ENCODE peak calls at places on chromosomes 2 and 18, in five cellular contexts. One of them, this sample, is unnamed.

GRCh38 chr2:37809525-37809924 is 115.6 kb upstream of the RMDN2 start:
- DNase-seq in mammary epithelial cell: peak
- DNase-seq in endothelial cell: peak
- DNase-seq in upper lobe of right lung: no peak
- DNase-seq in mesothelial cell of epicardium: no peak
- DNase-seq in this sample: no peak

GRCh38 chr2:127365211-127365643 is 22.5 kb downstream of the MAP3K2 start:
- DNase-seq in mammary epithelial cell: no peak
- DNase-seq in endothelial cell: no peak
- DNase-seq in mesothelial cell of epicardium: no peak
- DNase-seq in upper lobe of right lung: no peak
- DNase-seq in this sample: no peak

GRCh38 chr2:220935789-220936321 is 636.2 kb downstream of the EPHA4 start:
- DNase-seq in mesothelial cell of epicardium: no peak
- DNase-seq in endothelial cell: no peak
- DNase-seq in upper lobe of right lung: no peak
- DNase-seq in mammary epithelial cell: no peak
- DNase-seq in this sample: no peak

GRCh38 chr2:15069149-15069548 is 436.6 kb downstream of the LRATD1 start:
- DNase-seq in endothelial cell: no peak
- DNase-seq in mammary epithelial cell: no peak
- DNase-seq in mesothelial cell of epicardium: no peak
- DNase-seq in upper lobe of right lung: no peak
- DNase-seq in this sample: no peak

GRCh38 chr2:84914334-84914733 is 8.9 kb downstream of the TMSB10 start:
- DNase-seq in mesothelial cell of epicardium: no peak
- DNase-seq in mammary epithelial cell: no peak
- DNase-seq in endothelial cell: no peak
- DNase-seq in upper lobe of right lung: no peak
- DNase-seq in this sample: no peak

GRCh38 chr2:57105694-57106093 is 921.9 kb downstream of the CCDC85A start:
- DNase-seq in upper lobe of right lung: no peak
- DNase-seq in mesothelial cell of epicardium: no peak
- DNase-seq in mammary epithelial cell: no peak
- DNase-seq in endothelial cell: no peak
- DNase-seq in this sample: no peak

GRCh38 chr2:28835787-28836186 is 25.2 kb downstream of the SPDYA start:
- DNase-seq in upper lobe of right lung: no peak
- DNase-seq in mesothelial cell of epicardium: no peak
- DNase-seq in mammary epithelial cell: no peak
- DNase-seq in endothelial cell: no peak
- DNase-seq in this sample: no peak

GRCh38 chr2:55133467-55134315 is 83.4 kb upstream of the RTN4 start:
- DNase-seq in mammary epithelial cell: peak
- DNase-seq in mesothelial cell of epicardium: no peak
- DNase-seq in endothelial cell: no peak
- DNase-seq in upper lobe of right lung: no peak
- DNase-seq in this sample: peak

GRCh38 chr2:231531408-231532188 is 1.4 kb upstream of the NMUR1 start:
- DNase-seq in endothelial cell: no peak
- DNase-seq in mammary epithelial cell: no peak
- DNase-seq in mesothelial cell of epicardium: no peak
- DNase-seq in upper lobe of right lung: peak
- DNase-seq in this sample: no peak

GRCh38 chr2:26462100-26462499 is 15.8 kb downstream of the OTOF start:
- DNase-seq in mammary epithelial cell: no peak
- DNase-seq in mesothelial cell of epicardium: no peak
- DNase-seq in endothelial cell: no peak
- DNase-seq in upper lobe of right lung: no peak
- DNase-seq in this sample: no peak

GRCh38 chr18:13513015-13513414 is 213.3 kb downstream of the FAM210A start:
- DNase-seq in mammary epithelial cell: no peak
- DNase-seq in upper lobe of right lung: no peak
- DNase-seq in endothelial cell: no peak
- DNase-seq in mesothelial cell of epicardium: no peak
- DNase-seq in this sample: no peak

GRCh38 chr2:46506131-46506706 is 26.9 kb downstream of the TMEM247 start:
- DNase-seq in endothelial cell: no peak
- DNase-seq in mammary epithelial cell: no peak
- DNase-seq in upper lobe of right lung: no peak
- DNase-seq in mesothelial cell of epicardium: peak
- DNase-seq in this sample: no peak

GRCh38 chr2:148968776-148969175 is 69.7 kb upstream of the LYPD6B start:
- DNase-seq in endothelial cell: no peak
- DNase-seq in mammary epithelial cell: no peak
- DNase-seq in upper lobe of right lung: no peak
- DNase-seq in mesothelial cell of epicardium: no peak
- DNase-seq in this sample: no peak

GRCh38 chr2:17626986-17627385 is 86.5 kb downstream of the VSNL1 start:
- DNase-seq in endothelial cell: no peak
- DNase-seq in upper lobe of right lung: no peak
- DNase-seq in mesothelial cell of epicardium: no peak
- DNase-seq in mammary epithelial cell: no peak
- DNase-seq in this sample: no peak

GRCh38 chr2:71466301-71467179 is 13.2 kb downstream of the DYSF start:
- DNase-seq in mammary epithelial cell: peak
- DNase-seq in endothelial cell: peak
- DNase-seq in upper lobe of right lung: peak
- DNase-seq in mesothelial cell of epicardium: peak
- DNase-seq in this sample: peak

GRCh38 chr2:158815166-158815565 is 20.0 kb downstream of the DAPL1 start:
- DNase-seq in mesothelial cell of epicardium: no peak
- DNase-seq in endothelial cell: no peak
- DNase-seq in upper lobe of right lung: no peak
- DNase-seq in mammary epithelial cell: no peak
- DNase-seq in this sample: no peak

GRCh38 chr2:9174771-9175441 is 31.7 kb upstream of the ASAP2 start:
- DNase-seq in mammary epithelial cell: peak
- DNase-seq in endothelial cell: no peak
- DNase-seq in mesothelial cell of epicardium: no peak
- DNase-seq in upper lobe of right lung: no peak
- DNase-seq in this sample: no peak

GRCh38 chr2:200324362-200324761 is 17.9 kb downstream of the SPATS2L start:
- DNase-seq in mesothelial cell of epicardium: no peak
- DNase-seq in upper lobe of right lung: no peak
- DNase-seq in mammary epithelial cell: no peak
- DNase-seq in endothelial cell: no peak
- DNase-seq in this sample: no peak

GRCh38 chr18:34978953-34979608 is 62.1 kb upstream of the MAPRE2 start:
- DNase-seq in mesothelial cell of epicardium: peak
- DNase-seq in mammary epithelial cell: peak
- DNase-seq in endothelial cell: peak
- DNase-seq in upper lobe of right lung: peak
- DNase-seq in this sample: peak

GRCh38 chr18:76656925-76657324 is 161.9 kb upstream of the ZNF516 start:
- DNase-seq in upper lobe of right lung: no peak
- DNase-seq in mammary epithelial cell: no peak
- DNase-seq in mesothelial cell of epicardium: no peak
- DNase-seq in endothelial cell: no peak
- DNase-seq in this sample: no peak

GRCh38 chr2:227106845-227107759 is 56.9 kb downstream of the COL4A4 start:
- DNase-seq in upper lobe of right lung: no peak
- DNase-seq in mesothelial cell of epicardium: peak
- DNase-seq in endothelial cell: peak
- DNase-seq in mammary epithelial cell: peak
- DNase-seq in this sample: peak
- TF ChIP-seq CTCF in upper lobe of right lung: peak
- TF ChIP-seq CTCF in mesothelial cell of epicardium: no peak
- TF ChIP-seq CTCF in endothelial cell: peak
- TF ChIP-seq CTCF in mammary epithelial cell: peak
- TF ChIP-seq CTCF in this sample: peak

GRCh38 chr2:80573167-80573566 is 268.6 kb upstream of the LRRTM1 start:
- DNase-seq in mesothelial cell of epicardium: no peak
- DNase-seq in endothelial cell: no peak
- DNase-seq in upper lobe of right lung: no peak
- DNase-seq in mammary epithelial cell: no peak
- DNase-seq in this sample: no peak
- TF ChIP-seq CTCF in mesothelial cell of epicardium: no peak
- TF ChIP-seq CTCF in endothelial cell: no peak
- TF ChIP-seq CTCF in upper lobe of right lung: no peak
- TF ChIP-seq CTCF in mammary epithelial cell: no peak
- TF ChIP-seq CTCF in this sample: no peak

GRCh38 chr18:49335677-49336076 is 124.8 kb downstream of the DYM start:
- DNase-seq in endothelial cell: peak
- DNase-seq in mammary epithelial cell: no peak
- DNase-seq in upper lobe of right lung: no peak
- DNase-seq in mesothelial cell of epicardium: no peak
- DNase-seq in this sample: no peak
- TF ChIP-seq CTCF in endothelial cell: peak
- TF ChIP-seq CTCF in mammary epithelial cell: no peak
- TF ChIP-seq CTCF in upper lobe of right lung: no peak
- TF ChIP-seq CTCF in mesothelial cell of epicardium: no peak
- TF ChIP-seq CTCF in this sample: no peak

DNA sequence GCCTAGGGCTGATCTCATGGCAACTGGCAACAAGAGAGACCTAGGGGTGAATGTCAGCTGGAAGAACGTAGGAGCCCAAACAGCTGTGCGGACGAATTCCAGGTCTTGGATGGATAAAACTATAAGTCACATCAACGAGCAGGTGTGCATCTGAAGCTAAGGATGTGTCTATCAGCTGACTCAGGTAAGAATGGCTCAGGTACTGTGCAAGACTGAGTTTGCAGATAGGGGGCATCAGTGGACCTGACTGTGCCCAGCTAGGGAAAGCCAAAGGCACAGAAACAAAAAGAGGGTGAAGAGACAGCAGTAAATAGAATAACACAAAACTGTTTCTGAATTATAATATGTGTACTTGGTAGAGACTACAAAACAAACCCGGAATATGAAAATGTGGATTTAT is 357.3 kb downstream of the ZEB2 start:
- DNase-seq in upper lobe of right lung: no peak
- DNase-seq in mammary epithelial cell: peak
- DNase-seq in mesothelial cell of epicardium: no peak
- DNase-seq in endothelial cell: peak
- DNase-seq in this sample: peak
- TF ChIP-seq CTCF in upper lobe of right lung: peak
- TF ChIP-seq CTCF in mammary epithelial cell: peak
- TF ChIP-seq CTCF in mesothelial cell of epicardium: no peak
- TF ChIP-seq CTCF in endothelial cell: peak
- TF ChIP-seq CTCF in this sample: peak

DNA sequence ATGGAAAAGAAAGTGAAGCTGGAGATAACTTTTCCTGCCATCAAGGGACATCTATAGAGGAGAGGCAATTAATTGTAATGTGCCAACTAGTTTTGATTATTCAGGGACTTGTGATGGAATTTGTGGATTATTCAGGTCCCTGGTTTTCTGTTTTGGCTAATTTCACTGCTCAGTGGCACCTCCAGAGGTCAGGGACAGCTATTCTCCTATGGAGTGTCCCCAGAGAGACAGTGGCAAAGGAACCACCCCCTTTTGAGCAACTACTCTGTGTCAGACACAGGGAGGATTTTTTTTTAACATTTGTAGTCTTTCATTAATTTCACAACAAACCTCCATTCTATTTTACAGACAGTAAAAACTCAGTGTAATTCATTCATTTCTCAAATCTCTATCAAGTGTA is 206.0 kb upstream of the SPRED2 start:
- DNase-seq in upper lobe of right lung: no peak
- DNase-seq in endothelial cell: no peak
- DNase-seq in mammary epithelial cell: no peak
- DNase-seq in mesothelial cell of epicardium: no peak
- DNase-seq in this sample: no peak
- TF ChIP-seq CTCF in upper lobe of right lung: no peak
- TF ChIP-seq CTCF in endothelial cell: peak
- TF ChIP-seq CTCF in mammary epithelial cell: peak
- TF ChIP-seq CTCF in mesothelial cell of epicardium: no peak
- TF ChIP-seq CTCF in this sample: no peak

GRCh38 chr2:100015849-100016248 is 126.5 kb downstream of the AFF3 start:
- DNase-seq in mammary epithelial cell: no peak
- DNase-seq in upper lobe of right lung: no peak
- DNase-seq in mesothelial cell of epicardium: no peak
- DNase-seq in endothelial cell: no peak
- DNase-seq in this sample: no peak

GRCh38 chr2:100011272-100011711 is 131.1 kb downstream of the AFF3 start:
- DNase-seq in mammary epithelial cell: no peak
- DNase-seq in endothelial cell: no peak
- DNase-seq in mesothelial cell of epicardium: no peak
- DNase-seq in upper lobe of right lung: no peak
- DNase-seq in this sample: no peak

GRCh38 chr2:100012575-100012974 is 129.8 kb downstream of the AFF3 start:
- DNase-seq in mammary epithelial cell: no peak
- DNase-seq in endothelial cell: no peak
- DNase-seq in mesothelial cell of epicardium: no peak
- DNase-seq in upper lobe of right lung: no peak
- DNase-seq in this sample: no peak

GRCh38 chr2:100016756-100017155 is 125.6 kb downstream of the AFF3 start:
- DNase-seq in mammary epithelial cell: no peak
- DNase-seq in endothelial cell: no peak
- DNase-seq in upper lobe of right lung: no peak
- DNase-seq in mesothelial cell of epicardium: no peak
- DNase-seq in this sample: no peak

DNA sequence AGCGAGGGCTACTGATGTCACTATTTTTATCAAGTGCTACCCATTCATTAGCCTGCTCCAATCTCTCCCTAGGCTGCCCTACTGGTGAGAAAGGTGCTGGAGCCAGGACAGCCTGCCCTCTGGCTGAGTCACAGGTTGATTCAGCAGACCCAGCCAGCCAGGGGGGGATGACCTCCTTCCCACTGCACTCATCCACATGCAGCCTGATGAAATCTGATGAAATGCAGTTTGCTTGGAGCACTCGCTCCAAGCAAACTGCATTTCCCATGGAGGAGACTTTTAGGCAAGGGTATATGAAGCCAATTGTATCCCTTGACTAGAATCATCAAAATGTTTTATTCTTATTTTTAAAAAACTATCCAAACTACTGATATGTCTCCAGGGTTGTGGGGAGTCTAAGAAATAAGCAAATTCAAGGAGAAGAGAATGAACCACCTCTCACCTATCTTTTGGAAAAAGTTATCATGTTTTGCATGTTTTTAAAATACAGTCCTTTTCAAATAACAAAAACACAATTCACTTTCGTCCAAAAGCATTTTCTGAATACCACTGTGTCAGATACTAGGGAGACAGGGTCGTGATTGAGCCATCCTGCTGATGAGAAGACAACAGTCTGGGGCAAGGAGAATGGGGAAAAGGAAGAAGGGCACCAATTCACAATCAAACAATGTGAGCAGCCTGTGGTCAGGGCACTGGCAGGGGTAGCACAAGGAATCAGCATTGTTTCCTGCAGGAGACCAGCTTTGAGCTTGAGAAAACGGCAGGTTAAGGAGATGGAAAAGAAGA is 128.3 kb downstream of the AFF3 start:
- DNase-seq in endothelial cell: no peak
- DNase-seq in mesothelial cell of epicardium: no peak
- DNase-seq in upper lobe of right lung: no peak
- DNase-seq in mammary epithelial cell: peak
- DNase-seq in this sample: no peak
- TF ChIP-seq CTCF in endothelial cell: no peak
- TF ChIP-seq CTCF in mesothelial cell of epicardium: no peak
- TF ChIP-seq CTCF in upper lobe of right lung: no peak
- TF ChIP-seq CTCF in mammary epithelial cell: peak
- TF ChIP-seq CTCF in this sample: no peak

This sample was measured in GM13976.